ENCODE peak calls at places on chromosomes 1 and 21, in seven cellular contexts. U, P, W, F, J, A and T are unnamed samples.

GRCh38 chr1:17472814-17473213 is 33.3 kb upstream of the RCC2 start:
- DNase-seq in U (no peak), P (no peak), W (no peak), F (no peak), J (no peak), A (no peak), T (no peak)

GRCh38 chr1:30274937-30275621 is 448.3 kb downstream of the MATN1 start:
- DNase-seq in U (no peak), P (no peak), W (no peak), F (no peak), J (no peak), A (no peak), T (no peak)

GRCh38 chr1:209248649-209249279 is 334.8 kb upstream of the CAMK1G start:
- DNase-seq in U (no peak), P (no peak), W (peak; percentile 16), F (peak; percentile 55), J (peak; percentile 73), A (peak; percentile 73), T (peak; percentile 30)

GRCh38 chr1:226425431-226426031 is 17.6 kb upstream of the PARP1 start:
- DNase-seq in U (no peak), P (no peak), W (no peak), F (no peak), J (no peak), A (peak; percentile 57), T (no peak)

GRCh38 chr1:162215902-162216301 is 146.4 kb downstream of the NOS1AP start:
- DNase-seq in U (no peak), P (no peak), W (no peak), F (peak; percentile 31), J (peak; percentile 25), A (no peak), T (no peak)

GRCh38 chr1:110768595-110768994 is 93.9 kb upstream of the KCNA3 start:
- DNase-seq in U (no peak), P (no peak), W (no peak), F (no peak), J (no peak), A (no peak), T (no peak)

GRCh38 chr21:24895885-24896734 is 711.2 kb downstream of the MRPL39 start:
- DNase-seq in U (no peak), P (no peak), W (no peak), F (no peak), J (peak; percentile 2), A (no peak), T (no peak)

GRCh38 chr1:228045871-228046270 is 36.6 kb upstream of the ARF1 start:
- DNase-seq in U (no peak), P (no peak), W (no peak), F (peak; percentile 96), J (no peak), A (no peak), T (no peak)

GRCh38 chr1:41819843-41820242 is 98.9 kb downstream of the HIVEP3 start:
- DNase-seq in U (no peak), P (no peak), W (no peak), F (no peak), J (no peak), A (no peak), T (no peak)

GRCh38 chr1:159990005-159990404 is 36.0 kb upstream of the SLAMF9 start:
- DNase-seq in U (no peak), P (no peak), W (no peak), F (no peak), J (no peak), A (no peak), T (no peak)

GRCh38 chr1:147246910-147247655 is 4.6 kb downstream of the CHD1L start:
- DNase-seq in U (no peak), P (no peak), W (no peak), F (no peak), J (no peak), A (no peak), T (no peak)

GRCh38 chr1:63004868-63005267 is 220.9 kb downstream of the ATG4C start:
- DNase-seq in U (no peak), P (no peak), W (no peak), F (no peak), J (peak; percentile 45), A (no peak), T (no peak)

GRCh38 chr1:210500831-210501230 is 172.1 kb downstream of the HHAT start:
- DNase-seq in U (no peak), P (no peak), W (no peak), F (no peak), J (peak; percentile 10), A (no peak), T (no peak)

GRCh38 chr21:44947930-44948331 is 8.1 kb downstream of the SLX9 start:
- DNase-seq in U (peak; percentile 84), P (peak; percentile 92), W (no peak), F (no peak), J (no peak), A (no peak), T (no peak)

GRCh38 chr1:213622365-213623087 is 365.2 kb upstream of the PROX1 start:
- DNase-seq in U (no peak), P (peak; percentile 13), W (no peak), F (no peak), J (no peak), A (no peak), T (no peak)

GRCh38 chr21:27423906-27424595 is 457.2 kb upstream of the ADAMTS5 start:
- DNase-seq in U (no peak), P (no peak), W (peak; percentile 16), F (no peak), J (peak; percentile 74), A (no peak), T (peak; percentile 67)

GRCh38 chr1:159175571-159175970 is 4.2 kb downstream of the CADM3 start:
- DNase-seq in U (no peak), P (no peak), W (no peak), F (no peak), J (no peak), A (no peak), T (no peak)

GRCh38 chr1:169670836-169671235 is 40.6 kb downstream of the SELL start:
- DNase-seq in U (no peak), P (no peak), W (no peak), F (no peak), J (peak; percentile 50), A (no peak), T (no peak)

GRCh38 chr1:84146375-84147032 is 2.4 kb downstream of the PRKACB start:
- DNase-seq in U (no peak), P (no peak), W (peak; percentile 30), F (no peak), J (peak; percentile 55), A (no peak), T (peak; percentile 20)

GRCh38 chr1:9331016-9331415 is 38.3 kb downstream of the SPSB1 start:
- DNase-seq in U (no peak), P (no peak), W (no peak), F (no peak), J (no peak), A (peak; percentile 82), T (no peak)

DNA sequence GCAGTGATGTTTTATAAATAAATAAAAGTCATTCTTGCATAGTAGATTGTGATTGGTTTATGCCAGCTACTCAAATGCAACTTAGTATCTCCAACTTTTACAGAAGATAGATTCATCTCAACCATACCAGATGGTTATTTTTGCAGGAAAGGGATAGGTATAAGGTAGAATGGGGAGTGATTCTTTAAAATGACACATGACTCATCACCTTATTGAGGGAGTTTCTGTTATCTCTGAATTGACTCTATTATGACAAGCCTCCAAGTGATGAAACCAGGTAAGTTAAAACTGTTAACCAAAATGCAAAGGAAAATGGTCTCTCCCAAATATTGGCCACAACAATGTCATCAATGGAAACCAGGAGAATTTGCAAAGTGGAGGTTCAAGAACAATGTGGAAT is 54.5 kb downstream of the PTPRC start:
- DNase-seq in U (no peak), P (no peak), W (no peak), F (no peak), J (no peak), A (no peak), T (no peak)
- H3K27ac ChIP-seq in U (no peak overlapping the region), P (no peak overlapping the region), W (no peak overlapping the region), F (no peak overlapping the region), J (no peak overlapping the region), A (no peak overlapping the region), T (no peak overlapping the region)

GRCh38 chr1:237570530-237570929 is 320.2 kb downstream of the ZP4 start:
- DNase-seq in U (no peak), P (no peak), W (no peak), F (no peak), J (no peak), A (no peak), T (no peak)
- TF ChIP-seq CTCF in U (no peak), P (no peak), W (no peak), F (peak; percentile 47), J (no peak), A (no peak), T (no peak)

DNA sequence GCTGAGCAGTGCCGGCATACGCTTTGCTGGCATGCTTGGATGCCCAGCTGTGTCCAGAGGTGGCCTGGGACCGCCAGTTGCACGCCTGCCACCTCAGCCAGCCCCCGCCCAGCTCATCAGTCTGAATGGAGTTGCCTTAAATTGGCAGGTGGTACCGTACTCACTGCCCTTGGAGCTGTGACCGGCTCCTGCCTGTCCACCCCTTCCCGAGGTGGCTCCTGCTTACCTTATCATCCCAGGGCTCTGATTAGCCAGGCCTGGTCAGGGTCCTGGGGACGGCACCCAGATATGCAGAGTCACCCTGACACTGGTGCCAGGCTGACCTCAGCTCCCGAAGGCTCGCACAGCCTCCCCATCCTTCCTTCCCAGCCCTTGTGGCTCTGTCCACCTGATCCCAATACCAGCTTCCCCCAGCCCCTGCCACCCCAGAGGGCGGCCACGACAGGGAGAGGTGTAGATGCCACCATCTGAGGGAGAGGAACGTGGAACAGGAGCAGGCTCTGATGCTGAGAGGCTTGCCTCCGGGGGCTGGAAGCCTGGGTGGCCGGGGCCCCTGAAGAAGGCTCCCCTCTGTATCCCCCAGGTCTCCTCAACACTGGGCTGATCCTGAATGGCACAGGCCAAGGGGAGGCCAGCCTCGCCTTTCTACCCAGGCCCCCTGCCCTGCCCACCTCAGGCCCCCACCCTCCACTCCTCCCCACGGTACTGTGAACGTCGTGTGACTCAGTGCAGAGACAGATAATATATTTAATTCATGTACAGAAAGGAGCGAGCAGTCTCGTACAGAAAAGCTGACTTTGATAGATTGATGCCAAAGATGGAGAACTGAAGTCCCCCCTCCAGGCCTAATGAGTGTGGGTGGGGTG is 27.8 kb downstream of the CDK18 start:
- DNase-seq in U (peak; percentile 45), P (no peak), W (no peak), F (no peak), J (no peak), A (no peak), T (no peak)
- H3K27me3 ChIP-seq in U (no peaks in the 10 kb centered on the region), P (no peaks in the 10 kb centered on the region), W (peaks cover 19% of the 10 kb centered on the region), F (no peaks in the 10 kb centered on the region), J (no peaks in the 10 kb centered on the region), A (no peaks in the 10 kb centered on the region), T (peaks cover 7% of the 10 kb centered on the region)

DNA sequence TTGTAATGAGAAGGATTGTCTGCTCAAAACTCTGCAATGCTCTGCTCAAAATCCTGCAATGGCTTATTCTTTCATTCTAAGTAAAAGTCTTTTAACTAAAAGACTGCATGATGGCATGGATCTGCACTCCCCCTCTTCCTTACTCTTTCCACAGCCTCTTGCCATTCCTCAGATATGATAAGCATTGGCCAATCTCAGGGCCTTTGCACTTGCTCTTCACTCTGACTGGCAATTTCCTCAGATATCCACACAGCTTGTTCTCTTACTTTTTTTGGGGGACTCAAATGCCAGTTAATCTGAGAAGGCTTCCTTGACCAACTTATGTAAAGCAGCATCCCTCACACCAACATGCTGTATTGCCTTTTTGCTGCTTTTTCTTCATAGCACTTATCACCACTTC is 2.8 kb upstream of the ZMPSTE24 start:
- DNase-seq in U (no peak), P (no peak), W (no peak), F (no peak), J (no peak), A (no peak), T (no peak)
- H3K27ac ChIP-seq in U (no peak overlapping the region), P (no peak overlapping the region), W (no peak overlapping the region), F (no peak overlapping the region), J (no peak overlapping the region), A (no peak overlapping the region), T (no peak overlapping the region)

GRCh38 chr1:26788836-26789611 is 1.3 kb downstream of the PIGV start:
- DNase-seq in U (peak; percentile 87), P (peak; percentile 86), W (peak; percentile 69), F (peak; percentile 79), J (peak; percentile 90), A (peak; percentile 94), T (peak; percentile 56)
- TF ChIP-seq CTCF in U (peak; percentile 97), P (peak; percentile 97), W (peak; percentile 96), F (peak; percentile 91), J (peak; percentile 95), A (peak; percentile 98), T (peak; percentile 99)